ENCODE peak calls at places on chromosome 4, in six cellular contexts. W, G, T, J, B and Q are unnamed samples. For H3K4me1, the result is how much of the 10 kb centered on the place peaks cover.

GRCh38 chr4:149911995-149912394 is 96.4 kb upstream of the IQCM start:
- DNase-seq in B (no peak), J (no peak), G (peak), T (no peak), W (no peak), Q (no peak)

GRCh38 chr4:16225139-16225538 is 1.1 kb downstream of the TAPT1 start:
- DNase-seq in T (no peak), J (peak), G (peak), W (no peak), B (no peak), Q (no peak)

GRCh38 chr4:188171551-188171950 is 32.3 kb downstream of the TRIML1 start:
- DNase-seq in J (no peak), T (no peak), B (no peak), W (no peak), G (no peak), Q (no peak)

GRCh38 chr4:188417181-188417580 is 277.9 kb downstream of the TRIML1 start:
- DNase-seq in B (no peak), G (no peak), W (no peak), T (no peak), J (no peak), Q (no peak)

GRCh38 chr4:56630876-56631666 is 50.0 kb downstream of the HOPX start:
- DNase-seq in J (no peak), T (no peak), B (no peak), G (peak), W (no peak), Q (no peak)

GRCh38 chr4:20408596-20408995 is 156.9 kb downstream of the SLIT2 start:
- DNase-seq in B (no peak), G (peak), T (no peak), W (no peak), J (no peak), Q (no peak)

GRCh38 chr4:21522296-21522695 is 426.3 kb downstream of the KCNIP4 start:
- DNase-seq in B (no peak), J (no peak), G (no peak), T (no peak), W (no peak), Q (no peak)

GRCh38 chr4:168515222-168516011 is 18.6 kb downstream of the PALLD start:
- DNase-seq in J (no peak), W (no peak), B (no peak), G (peak), T (no peak), Q (no peak)

GRCh38 chr4:89301902-89302301 is 5.7 kb downstream of the GPRIN3 start:
- DNase-seq in G (no peak), T (no peak), B (no peak), J (no peak), W (no peak), Q (no peak)

GRCh38 chr4:89300490-89300889 is 7.1 kb downstream of the GPRIN3 start:
- DNase-seq in T (no peak), G (no peak), B (no peak), J (no peak), W (no peak), Q (no peak)

GRCh38 chr4:89299153-89299789 is 8.3 kb downstream of the GPRIN3 start:
- DNase-seq in T (no peak), B (no peak), G (no peak), W (no peak), J (no peak), Q (no peak)

GRCh38 chr4:89300060-89300459 is 7.5 kb downstream of the GPRIN3 start:
- DNase-seq in B (no peak), G (no peak), J (no peak), W (no peak), T (no peak), Q (no peak)

DNA sequence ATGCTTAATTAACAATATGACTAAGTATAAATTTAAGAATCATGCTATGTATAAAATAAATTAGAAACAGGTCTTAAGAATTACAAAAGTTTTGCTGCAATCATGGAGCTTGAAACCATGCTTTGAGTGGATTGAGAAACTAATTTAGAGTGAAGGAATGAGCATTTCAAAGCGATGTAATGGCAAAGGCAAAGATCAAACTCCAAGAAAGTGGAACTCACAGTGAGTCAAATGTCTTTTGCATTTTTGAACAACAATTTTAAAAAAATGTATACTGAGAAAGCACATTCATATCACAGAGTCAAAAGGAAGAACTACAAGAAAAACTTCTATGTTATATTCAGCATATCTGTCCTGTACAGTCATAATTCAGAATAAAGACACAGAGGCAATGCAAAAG is 6.6 kb downstream of the GPRIN3 start:
- DNase-seq in J (no peak), G (no peak), W (no peak), B (no peak), T (no peak), Q (no peak)
- H3K4me3 ChIP-seq in J (no peak), G (no peak), W (no peak), B (no peak), T (no peak), Q (no peak)

DNA sequence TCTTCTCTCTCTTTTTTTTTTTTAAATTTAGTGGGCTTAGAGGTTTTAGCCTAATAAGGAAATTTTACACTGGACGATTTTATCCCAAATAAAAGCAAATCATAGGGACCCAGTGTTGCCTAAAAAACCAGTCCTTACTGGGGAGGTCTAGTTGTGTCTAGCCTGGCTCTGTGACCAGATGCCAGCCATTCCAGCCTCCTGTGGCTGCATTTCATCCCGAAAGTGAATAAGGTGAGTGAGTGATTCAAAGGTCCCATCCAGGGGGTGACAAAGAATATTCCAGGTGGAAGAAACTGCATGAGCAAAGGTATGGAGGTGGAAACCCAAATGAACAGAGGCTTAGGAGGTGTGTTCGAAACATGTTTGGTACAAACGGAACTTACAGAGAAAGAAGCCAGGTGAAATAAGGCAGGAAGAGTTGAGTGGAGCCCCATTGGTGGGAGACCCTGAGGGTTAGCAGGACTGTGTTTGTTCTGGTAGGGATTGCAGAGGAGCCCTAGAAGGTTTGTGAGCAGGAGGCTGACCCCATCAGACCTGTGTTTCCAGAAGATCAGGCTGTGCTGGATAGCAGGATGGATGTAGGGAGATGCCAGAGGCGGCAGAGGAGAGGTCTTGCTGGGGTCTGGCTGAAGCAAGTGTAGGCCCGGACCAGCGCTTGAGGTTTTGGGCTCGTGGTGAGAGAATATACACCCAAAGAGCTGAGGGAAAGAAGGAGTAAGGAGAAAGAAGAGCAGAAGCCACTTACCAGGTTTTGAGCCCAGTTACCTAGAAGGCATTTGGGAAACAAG is 31.6 kb downstream of the PTTG2 start:
- DNase-seq in G (no peak), J (peak), T (no peak), B (no peak), W (no peak), Q (no peak)
- H3K4me1 ChIP-seq in G (under half), J (under half), T (under half), B (under half), W (under half), Q (under half)

DNA sequence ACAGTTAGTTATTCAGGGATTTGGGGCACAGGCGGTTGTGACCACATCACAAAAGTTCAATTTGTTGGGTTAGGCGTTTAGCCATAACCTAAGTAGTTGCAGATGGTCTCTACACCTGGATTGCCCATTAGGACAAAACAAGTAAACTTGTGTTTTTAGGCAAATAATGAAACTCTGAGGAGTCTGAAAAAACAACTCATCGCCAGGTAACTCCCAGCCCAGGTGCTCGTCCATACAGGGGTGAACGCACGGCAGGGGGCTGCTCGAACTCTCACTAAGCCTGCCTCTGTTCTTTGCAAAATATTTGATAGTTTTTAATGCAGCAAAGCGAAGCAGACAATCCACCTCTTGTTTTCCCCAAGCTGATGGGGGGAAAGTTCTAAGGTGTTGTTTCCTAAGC is 571 bp upstream of the RHOH start:
- DNase-seq in J (no peak), B (peak), W (no peak), T (no peak), G (no peak), Q (no peak)
- H3K27ac ChIP-seq in J (no peak), B (peak), W (no peak), T (no peak), G (no peak), Q (no peak)

GRCh38 chr4:42641155-42641554 is 15.8 kb downstream of the ATP8A1 start:
- DNase-seq in J (no peak), W (no peak), T (no peak), G (no peak), B (no peak), Q (no peak)
- H3K4me3 ChIP-seq in J (no peak), W (no peak), T (no peak), G (no peak), B (no peak), Q (no peak)

GRCh38 chr4:140112576-140112975 is 41.4 kb downstream of the MAML3 start:
- DNase-seq in J (no peak), T (no peak), W (no peak), G (peak), B (no peak), Q (no peak)

GRCh38 chr4:140113653-140114052 is 40.3 kb downstream of the MAML3 start:
- DNase-seq in T (no peak), W (no peak), G (no peak), B (no peak), J (no peak), Q (no peak)

GRCh38 chr4:140116442-140117104 is 37.4 kb downstream of the MAML3 start:
- DNase-seq in J (no peak), T (no peak), W (no peak), B (peak), G (peak), Q (no peak)

GRCh38 chr4:140117946-140118345 is 36.0 kb downstream of the MAML3 start:
- DNase-seq in W (no peak), J (no peak), B (no peak), T (no peak), G (peak), Q (no peak)

GRCh38 chr4:140115140-140115539 is 38.8 kb downstream of the MAML3 start:
- DNase-seq in B (no peak), J (no peak), W (no peak), G (no peak), T (no peak), Q (no peak)
- H3K4me1 ChIP-seq in B (under half), J (under half), W (under half), G (under half), T (under half), Q (under half)

GRCh38 chr4:7936963-7937362 is 2.7 kb downstream of the AFAP1 start:
- DNase-seq in G (no peak), W (no peak), J (peak), B (no peak), T (no peak), Q (no peak)
- H3K27ac ChIP-seq in G (no peak), W (no peak), J (no peak), B (no peak), T (peak), Q (no peak)